ENCODE peak calls at places on chromosomes 11 and 22, in four cellular contexts. P is body of pancreas; T is activated CD4-positive, alpha-beta T cell treated with anti-CD3 and anti-CD28 coated beads for 36 hours; H is NCI-H1092. U is an unnamed sample.

GRCh38 chr11:85774256-85775097 is 36.5 kb downstream of the SYTL2 start:
- DNase-seq in T (no peak), H (no peak), P (no peak), U (no peak)

GRCh38 chr22:30665786-30666185 is 1.9 kb downstream of the DUSP18 start:
- DNase-seq in T (no peak), P (no peak), H (no peak), U (no peak)

GRCh38 chr22:39266398-39267030 is 21.7 kb upstream of the PDGFB start:
- DNase-seq in T (peak; percentile 79), P (peak; percentile 69), H (no peak), U (no peak)

GRCh38 chr11:61814958-61815789 is 1.6 kb downstream of the FADS1 start:
- DNase-seq in H (peak; percentile 93), P (peak; percentile 95), T (peak; percentile 78), U (peak; percentile 77)

GRCh38 chr11:120894207-120894989 is 129.5 kb upstream of the TBCEL start:
- DNase-seq in H (peak; percentile 50), T (no peak), P (no peak), U (no peak)

GRCh38 chr11:57648791-57649735 is 649 bp downstream of the YPEL4 start:
- DNase-seq in T (peak; percentile 61), P (no peak), H (no peak), U (no peak)

GRCh38 chr11:30110691-30111090 is 93.9 kb upstream of the KCNA4 start:
- DNase-seq in P (no peak), T (no peak), H (no peak), U (no peak)

GRCh38 chr11:61025819-61026120 is 54.3 kb downstream of the CD6 start:
- DNase-seq in T (no peak), P (no peak), H (no peak), U (no peak)

GRCh38 chr11:103633037-103633788 is 403.2 kb upstream of the DDI1 start:
- DNase-seq in H (no peak), T (no peak), P (no peak), U (no peak)

GRCh38 chr11:95877288-95877687 is 46.6 kb downstream of the MTMR2 start:
- DNase-seq in T (no peak), P (no peak), H (no peak), U (no peak)

GRCh38 chr11:59196777-59197176 is 15.9 kb downstream of the MPEG1 start:
- DNase-seq in P (no peak), H (no peak), T (no peak), U (no peak)

GRCh38 chr11:74702383-74703007 is 28.7 kb downstream of the CHRDL2 start:
- DNase-seq in P (peak; percentile 66), T (peak; percentile 75), H (peak; percentile 26), U (peak; percentile 48)

GRCh38 chr11:3001496-3001895 is 9.4 kb upstream of the NAP1L4 start:
- DNase-seq in P (peak; percentile 42), H (peak; percentile 59), T (no peak), U (no peak)

GRCh38 chr11:350723-351255 is 18.5 kb upstream of the B4GALNT4 start:
- DNase-seq in T (no peak), H (no peak), P (no peak), U (no peak)

GRCh38 chr22:33519140-33519973 is 400.9 kb downstream of the LARGE1 start:
- DNase-seq in T (peak; percentile 17), P (peak; percentile 63), H (peak; percentile 40), U (peak; percentile 57)

GRCh38 chr11:80473562-80473961 is 1032.7 kb upstream of the TENM4 start:
- DNase-seq in T (no peak), H (no peak), P (no peak), U (no peak)

GRCh38 chr11:11728371-11728770 is 106.6 kb upstream of the GALNT18 start:
- DNase-seq in T (no peak), P (no peak), H (no peak), U (no peak)

GRCh38 chr22:26075233-26075632 is 94.0 kb upstream of the SEZ6L start:
- DNase-seq in P (no peak), T (no peak), H (no peak), U (no peak)

GRCh38 chr22:25843660-25844275 is 101.8 kb downstream of the MYO18B start:
- DNase-seq in H (no peak), P (no peak), T (no peak), U (no peak)

GRCh38 chr22:31210830-31211503 is 1.1 kb upstream of the LIMK2 start:
- DNase-seq in H (no peak), T (peak; percentile 22), P (no peak), U (no peak)

GRCh38 chr11:110524227-110524626 is 94.5 kb downstream of the FDX1 start:
- DNase-seq in T (no peak), P (peak; percentile 11), H (no peak), U (no peak)

GRCh38 chr22:46581580-46582244 is 38.5 kb upstream of the GRAMD4 start:
- DNase-seq in P (no peak), T (no peak), H (no peak), U (no peak)

GRCh38 chr11:46984987-46985386 is 48.4 kb downstream of the CSTPP1 start:
- DNase-seq in P (no peak), H (no peak), T (no peak), U (no peak)

GRCh38 chr11:71964641-71965040 is 34.1 kb upstream of the IL18BP start:
- DNase-seq in H (no peak), P (no peak), T (no peak), U (no peak)

GRCh38 chr22:38873469-38874411 is 1.7 kb upstream of the CBX6 start:
- DNase-seq in H (no peak), T (peak; percentile 88), P (no peak), U (peak; percentile 86)

GRCh38 chr11:73530109-73530508 is 67.8 kb downstream of the FAM168A start:
- DNase-seq in H (no peak), T (peak; percentile 11), P (no peak), U (no peak)

GRCh38 chr11:69808708-69809107 is 10.5 kb downstream of the FGF3 start:
- DNase-seq in P (no peak), T (no peak), H (no peak), U (no peak)

GRCh38 chr11:124717786-124718634 is 21.7 kb upstream of the NRGN start:
- DNase-seq in H (no peak), P (no peak), T (peak; percentile 38), U (no peak)

GRCh38 chr22:24423519-24424000 is 3.8 kb upstream of the ADORA2A start:
- DNase-seq in H (no peak), P (peak; percentile 42), T (peak; percentile 81), U (peak; percentile 9)

GRCh38 chr11:6531267-6531752 is 34.2 kb downstream of the DNHD1 start:
- DNase-seq in T (peak; percentile 26), H (peak; percentile 10), P (peak; percentile 20), U (no peak)

GRCh38 chr11:65539401-65540289 is 14.8 kb downstream of the SCYL1 start:
- DNase-seq in H (no peak), T (no peak), P (peak; percentile 82), U (no peak)

GRCh38 chr11:10784229-10785145 is 24.2 kb downstream of the EIF4G2 start:
- DNase-seq in T (no peak), H (peak; percentile 81), P (no peak), U (peak; percentile 3)

GRCh38 chr11:91981995-91982394 is 242.6 kb upstream of the FAT3 start:
- DNase-seq in H (no peak), T (no peak), P (peak; percentile 67), U (no peak)

GRCh38 chr22:30296324-30296723 is 7.0 kb upstream of the CASTOR1 start:
- DNase-seq in T (no peak), H (no peak), P (no peak), U (no peak)

GRCh38 chr11:99370557-99371200 is 349.9 kb downstream of the CNTN5 start:
- DNase-seq in P (peak; percentile 24), H (no peak), T (no peak), U (no peak)